ENCODE peak calls at places on chromosomes 13 and 19, in seven cellular contexts. T is endothelial cell of umbilical vein, K is uterus, E is BE2C, C is SK-N-SH, W is adrenal gland, O is left lung. N is an unnamed sample. For H3K9me3, the result is how much of the 10 kb centered on the place peaks cover.

GRCh38 chr19:2888739-2889224 is 11.9 kb upstream of the ZNF57 start:
- DNase-seq in E (no peak), O (peak), W (no peak), T (no peak), C (no peak), K (no peak), N (peak)

GRCh38 chr13:21637296-21637695 is 33.3 kb upstream of the MICU2 start:
- DNase-seq in E (no peak), O (peak), W (peak), K (no peak), T (no peak), C (no peak), N (no peak)

GRCh38 chr13:110135977-110136597 is 170.9 kb downstream of the COL4A1 start:
- DNase-seq in T (no peak), W (no peak), O (no peak), K (no peak), C (no peak), E (no peak), N (no peak)

GRCh38 chr19:14147797-14148605 is 11.6 kb upstream of the ASF1B start:
- DNase-seq in K (peak), C (peak), O (peak), T (peak), E (peak), W (peak), N (no peak)

GRCh38 chr13:86087241-86087640 is 288.0 kb upstream of the SLITRK6 start:
- DNase-seq in O (no peak), T (no peak), K (no peak), W (no peak), E (no peak), C (no peak), N (no peak)

GRCh38 chr19:980133-980998 is 3.8 kb upstream of the WDR18 start:
- DNase-seq in K (no peak), O (peak), W (peak), T (no peak), E (peak), C (no peak), N (no peak)

GRCh38 chr13:60329221-60329983 is 67.6 kb upstream of the TDRD3 start:
- DNase-seq in K (no peak), T (peak), W (no peak), C (peak), O (no peak), E (peak), N (no peak)

GRCh38 chr13:74187564-74187963 is 53.4 kb upstream of the KLF12 start:
- DNase-seq in K (no peak), O (no peak), T (peak), E (no peak), W (no peak), C (no peak), N (no peak)

GRCh38 chr13:30580852-30581502 is 36.7 kb upstream of the USPL1 start:
- DNase-seq in W (peak), E (no peak), O (no peak), C (no peak), K (no peak), T (no peak), N (no peak)

GRCh38 chr19:29714371-29714952 is 599 bp downstream of the C19orf12 start:
- DNase-seq in T (no peak), W (no peak), K (no peak), C (no peak), E (no peak), O (peak), N (peak)

GRCh38 chr19:14916848-14917247 is 24.4 kb upstream of the OR7C2 start:
- DNase-seq in O (no peak), C (peak), K (no peak), T (no peak), W (no peak), E (no peak), N (no peak)

GRCh38 chr13:50277127-50277526 is 261.9 kb downstream of the KCNRG start:
- DNase-seq in C (no peak), T (no peak), W (no peak), O (no peak), E (peak), K (no peak), N (no peak)

GRCh38 chr13:33111414-33112110 is 95.3 kb downstream of the KL start:
- DNase-seq in T (peak), E (no peak), C (no peak), W (peak), O (no peak), K (peak), N (no peak)

GRCh38 chr19:13162749-13163608 is 12.8 kb downstream of the IER2 start:
- DNase-seq in O (peak), T (peak), W (peak), E (peak), K (peak), C (peak), N (peak)

GRCh38 chr13:78700121-78700910 is 41.4 kb upstream of the OBI1 start:
- DNase-seq in K (no peak), T (peak), W (no peak), C (peak), E (no peak), O (no peak), N (no peak)

GRCh38 chr19:6352381-6353165 is 8.8 kb upstream of the CLPP start:
- DNase-seq in C (no peak), K (no peak), W (no peak), O (peak), T (no peak), E (no peak), N (no peak)

GRCh38 chr19:17688853-17689595 is 870 bp upstream of the UNC13A start:
- DNase-seq in W (no peak), C (no peak), E (no peak), T (no peak), K (no peak), O (no peak), N (no peak)

GRCh38 chr13:97142452-97142851 is 79.7 kb upstream of the MBNL2 start:
- DNase-seq in E (no peak), K (no peak), O (no peak), W (peak), C (no peak), T (peak), N (no peak)

GRCh38 chr13:80037505-80037888 is 303.4 kb downstream of the SPRY2 start:
- DNase-seq in K (no peak), W (no peak), T (peak), O (no peak), E (no peak), C (no peak), N (no peak)

GRCh38 chr13:48403151-48403631 is 9.7 kb downstream of the LPAR6 start:
- DNase-seq in T (no peak), E (no peak), W (no peak), C (no peak), O (no peak), K (no peak), N (peak)

GRCh38 chr13:79806821-79807220 is 325.9 kb downstream of the NDFIP2 start:
- DNase-seq in O (no peak), W (no peak), T (no peak), E (no peak), K (no peak), C (no peak), N (no peak)

GRCh38 chr13:33560722-33561121 is 257.2 kb upstream of the RFC3 start:
- DNase-seq in T (no peak), O (no peak), K (no peak), E (no peak), C (no peak), W (no peak), N (no peak)

GRCh38 chr19:4014541-4015491 is 7.3 kb downstream of the PIAS4 start:
- DNase-seq in W (peak), E (peak), K (no peak), C (peak), O (no peak), T (no peak), N (peak)

GRCh38 chr13:73136776-73137175 is 78.0 kb downstream of the KLF5 start:
- DNase-seq in W (no peak), O (no peak), C (no peak), K (no peak), E (no peak), T (no peak), N (no peak)

GRCh38 chr13:97555034-97555433 is 121.1 kb downstream of the RAP2A start:
- DNase-seq in T (no peak), W (no peak), C (no peak), O (no peak), K (no peak), E (no peak), N (no peak)

GRCh38 chr19:34257559-34257924 is 3.2 kb downstream of the GARRE1 start:
- DNase-seq in O (no peak), C (no peak), W (no peak), K (no peak), E (no peak), T (no peak), N (no peak)

GRCh38 chr19:3466630-3467029 is 13.7 kb downstream of the SMIM24 start:
- DNase-seq in W (no peak), K (no peak), C (no peak), O (no peak), E (no peak), T (no peak), N (no peak)

GRCh38 chr19:31350693-31351211 is 1.5 kb upstream of the TSHZ3 start:
- DNase-seq in O (peak), T (no peak), W (peak), K (peak), C (peak), E (peak), N (no peak)

GRCh38 chr19:4671182-4671851 is 1.2 kb upstream of the MYDGF start:
- DNase-seq in W (no peak), E (no peak), T (no peak), C (no peak), K (no peak), O (no peak), N (no peak)

GRCh38 chr13:86572115-86572514 is 772.9 kb upstream of the SLITRK6 start:
- DNase-seq in W (no peak), K (no peak), E (no peak), O (no peak), T (peak), C (no peak), N (no peak)

GRCh38 chr13:25409938-25410337 is 38.2 kb downstream of the ATP8A2 start:
- DNase-seq in W (no peak), T (no peak), E (no peak), O (no peak), K (no peak), C (no peak), N (no peak)

GRCh38 chr19:46515879-46516350 is 20.2 kb upstream of the PNMA8B start:
- DNase-seq in C (peak), T (peak), O (no peak), E (no peak), W (peak), K (no peak), N (no peak)

GRCh38 chr19:3075605-3076431 is 13.5 kb upstream of the TLE5 start:
- DNase-seq in K (no peak), E (peak), W (peak), O (peak), T (peak), C (peak), N (peak)

GRCh38 chr19:47430041-47430802 is 10.9 kb upstream of the MEIS3 start:
- DNase-seq in C (no peak), O (no peak), W (peak), T (peak), E (no peak), K (no peak), N (no peak)

GRCh38 chr19:17479325-17479791 is 9.0 kb downstream of the SLC27A1 start:
- DNase-seq in O (no peak), W (no peak), E (no peak), T (no peak), K (no peak), C (no peak), N (no peak)

GRCh38 chr13:73792796-73793195 is 341.4 kb downstream of the KLF12 start:
- DNase-seq in C (no peak), K (no peak), T (no peak), W (no peak), O (no peak), E (no peak), N (no peak)

GRCh38 chr19:10289167-10289835 is 451 bp upstream of the ICAM5 start:
- DNase-seq in K (no peak), O (peak), C (peak), W (no peak), T (no peak), E (peak), N (peak)

GRCh38 chr19:58157045-58157728 is 6.6 kb upstream of the ZNF329 start:
- DNase-seq in T (no peak), C (no peak), O (peak), K (no peak), E (no peak), W (no peak), N (no peak)
- H3K9me3 ChIP-seq in T (under half), C (under half), O (under half), K (under half), E (under half), W (under half), N (under half)

GRCh38 chr19:50476943-50477264 is 256 bp upstream of the GARIN5A start:
- DNase-seq in K (no peak), W (no peak), C (no peak), T (no peak), E (no peak), O (no peak), N (no peak)

GRCh38 chr19:50475101-50475568 is 1.2 kb upstream of the EMC10 start:
- DNase-seq in W (no peak), K (no peak), O (peak), E (no peak), C (no peak), T (no peak), N (no peak)

GRCh38 chr19:50476224-50476942 is at the start of the genes EMC10 and GARIN5A:
- DNase-seq in C (peak), W (peak), E (peak), K (peak), T (peak), O (peak), N (peak)

GRCh38 chr19:50477751-50478515 is 1.3 kb upstream of the GARIN5A start:
- DNase-seq in W (no peak), K (no peak), E (no peak), O (peak), T (no peak), C (no peak), N (no peak)

GRCh38 chr19:50475736-50476223 is 527 bp upstream of the EMC10 start:
- DNase-seq in T (no peak), K (no peak), E (no peak), C (no peak), O (no peak), W (no peak), N (no peak)
- H3K4me3 ChIP-seq in T (no peak), K (peak), E (no peak), C (no peak), O (peak), W (no peak), N (no peak)

DNA sequence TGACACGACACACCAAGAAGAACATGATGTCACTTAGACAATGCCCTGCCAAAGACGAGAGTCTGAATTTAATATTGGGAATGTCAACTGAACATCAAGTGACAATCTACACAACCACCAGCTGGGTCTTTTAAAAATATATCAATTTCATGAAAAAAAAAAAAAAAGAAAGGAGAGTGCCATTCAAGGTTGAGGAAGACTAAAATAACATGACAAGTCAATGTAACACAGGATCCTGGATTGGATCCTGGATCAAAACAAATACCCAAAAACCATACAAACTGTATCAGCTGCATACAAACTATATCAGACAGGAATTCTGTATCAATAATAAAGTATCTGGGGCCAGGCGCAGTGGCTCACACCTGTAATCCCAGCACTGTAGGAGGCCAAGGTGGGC is 4.7 kb downstream of the ZNF329 start:
- DNase-seq in E (no peak), C (no peak), T (no peak), K (no peak), O (no peak), W (no peak), N (no peak)
- H3K9me3 ChIP-seq in E (under half), C (under half), T (under half), K (half or more), O (half or more), W (under half), N (under half)

GRCh38 chr13:114127473-114128347 is 4.7 kb downstream of the RASA3 start:
- DNase-seq in T (peak), O (peak), C (no peak), W (no peak), E (no peak), K (no peak), N (no peak)
- H3K4me3 ChIP-seq in T (no peak), O (no peak), C (no peak), W (no peak), E (no peak), K (no peak), N (peak)

DNA sequence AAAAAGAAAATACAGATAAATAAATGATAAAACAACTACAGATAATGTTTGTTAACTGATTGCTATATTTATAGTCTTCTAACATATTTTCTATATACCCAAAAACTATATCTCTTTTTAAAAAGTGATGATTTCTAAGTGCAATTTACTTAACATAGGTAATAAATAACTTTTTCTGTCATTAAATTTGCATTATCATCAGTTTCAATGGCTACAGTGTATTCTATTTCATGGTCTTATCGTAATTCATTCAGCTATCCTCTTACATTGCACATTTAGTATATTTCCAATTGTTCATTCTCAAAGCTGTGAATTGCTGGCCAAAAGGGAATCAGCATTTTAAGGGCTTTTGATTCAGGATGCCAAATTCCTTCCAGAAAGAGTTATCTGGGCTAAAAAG is 3.6 kb downstream of the ZNF180 start:
- DNase-seq in W (no peak), K (no peak), C (no peak), T (no peak), O (no peak), E (no peak), N (no peak)
- H3K9me3 ChIP-seq in W (under half), K (half or more), C (under half), T (under half), O (half or more), E (under half), N (half or more)

GRCh38 chr13:75869981-75870380 is 233.9 kb downstream of the LMO7 start:
- DNase-seq in K (no peak), C (no peak), T (no peak), E (no peak), W (no peak), O (no peak), N (peak)

GRCh38 chr13:75871059-75871458 is 234.9 kb downstream of the LMO7 start:
- DNase-seq in C (no peak), T (no peak), E (no peak), O (no peak), K (no peak), W (no peak), N (no peak)

GRCh38 chr13:75872970-75873369 is 236.8 kb downstream of the LMO7 start:
- DNase-seq in O (no peak), K (no peak), C (no peak), T (no peak), E (no peak), W (no peak), N (no peak)

GRCh38 chr13:75867718-75868117 is 231.6 kb downstream of the LMO7 start:
- DNase-seq in O (no peak), K (no peak), C (no peak), E (no peak), W (no peak), T (no peak), N (no peak)

DNA sequence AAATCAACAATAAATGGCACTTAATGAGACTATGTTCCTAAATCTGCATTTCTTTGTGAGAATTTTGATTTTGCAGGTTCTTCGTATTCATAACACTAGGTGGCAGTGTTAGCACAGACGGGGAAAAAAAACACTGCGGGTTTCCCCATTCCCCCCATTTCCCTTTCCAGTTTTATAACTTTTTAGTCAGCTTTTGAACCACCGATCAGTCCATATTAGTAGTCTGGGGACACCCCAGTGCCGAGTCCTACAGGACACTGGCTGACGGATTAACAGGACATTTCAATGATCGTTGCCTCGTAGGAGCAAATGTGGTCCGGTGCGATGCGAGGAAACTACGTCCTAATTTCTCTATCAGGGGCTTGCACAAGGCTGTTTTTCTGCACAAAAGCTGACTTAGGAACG is 234.3 kb downstream of the LMO7 start:
- DNase-seq in K (no peak), E (no peak), T (peak), W (no peak), O (no peak), C (peak), N (peak)
- H3K4me3 ChIP-seq in K (peak), E (peak), T (peak), W (no peak), O (peak), C (peak), N (peak)